ENCODE peak calls at places on chromosome 15, in four cellular contexts. One of them, this sample, is unnamed.

GRCh38 chr15:35170216-35170615 is 85.1 kb upstream of the NANOGP8 start:
- DNase-seq in T47D: no peak
- DNase-seq in stimulated activated CD4-positive, alpha-beta T cell treated with anti-CD3 and anti-CD28 coated beads, Interleukin-15, amount 100 ng/mL, for 1 hour: no peak
- DNase-seq in AML-193: no peak
- DNase-seq in this sample: peak

GRCh38 chr15:52529289-52529929 is 729 bp upstream of the MYO5A start:
- DNase-seq in T47D: no peak
- DNase-seq in stimulated activated CD4-positive, alpha-beta T cell treated with anti-CD3 and anti-CD28 coated beads, Interleukin-15, amount 100 ng/mL, for 1 hour: peak
- DNase-seq in AML-193: no peak
- DNase-seq in this sample: peak

GRCh38 chr15:77974098-77974414 is 103.5 kb downstream of the TBC1D2B start:
- DNase-seq in AML-193: no peak
- DNase-seq in T47D: no peak
- DNase-seq in stimulated activated CD4-positive, alpha-beta T cell treated with anti-CD3 and anti-CD28 coated beads, Interleukin-15, amount 100 ng/mL, for 1 hour: no peak
- DNase-seq in this sample: peak

GRCh38 chr15:40479024-40479423 is 8.2 kb downstream of the CHST14 start:
- DNase-seq in stimulated activated CD4-positive, alpha-beta T cell treated with anti-CD3 and anti-CD28 coated beads, Interleukin-15, amount 100 ng/mL, for 1 hour: no peak
- DNase-seq in T47D: no peak
- DNase-seq in AML-193: no peak
- DNase-seq in this sample: no peak

GRCh38 chr15:70703066-70703465 is 60.3 kb downstream of the UACA start:
- DNase-seq in T47D: no peak
- DNase-seq in stimulated activated CD4-positive, alpha-beta T cell treated with anti-CD3 and anti-CD28 coated beads, Interleukin-15, amount 100 ng/mL, for 1 hour: no peak
- DNase-seq in AML-193: no peak
- DNase-seq in this sample: no peak

GRCh38 chr15:70098461-70099166 is 897 bp upstream of the TLE3 start:
- DNase-seq in stimulated activated CD4-positive, alpha-beta T cell treated with anti-CD3 and anti-CD28 coated beads, Interleukin-15, amount 100 ng/mL, for 1 hour: no peak
- DNase-seq in T47D: peak
- DNase-seq in AML-193: no peak
- DNase-seq in this sample: peak

GRCh38 chr15:60219841-60220240 is 177.9 kb downstream of the ANXA2 start:
- DNase-seq in T47D: no peak
- DNase-seq in AML-193: no peak
- DNase-seq in stimulated activated CD4-positive, alpha-beta T cell treated with anti-CD3 and anti-CD28 coated beads, Interleukin-15, amount 100 ng/mL, for 1 hour: no peak
- DNase-seq in this sample: no peak

GRCh38 chr15:89408512-89409183 is 74.0 kb upstream of the POLG start:
- DNase-seq in stimulated activated CD4-positive, alpha-beta T cell treated with anti-CD3 and anti-CD28 coated beads, Interleukin-15, amount 100 ng/mL, for 1 hour: no peak
- DNase-seq in AML-193: no peak
- DNase-seq in T47D: no peak
- DNase-seq in this sample: peak

GRCh38 chr15:68113273-68113672 is 59.2 kb downstream of the PIAS1 start:
- DNase-seq in T47D: peak
- DNase-seq in AML-193: no peak
- DNase-seq in stimulated activated CD4-positive, alpha-beta T cell treated with anti-CD3 and anti-CD28 coated beads, Interleukin-15, amount 100 ng/mL, for 1 hour: no peak
- DNase-seq in this sample: peak

GRCh38 chr15:65306551-65306950 is 2.1 kb downstream of the RNU5B-1 start:
- DNase-seq in T47D: no peak
- DNase-seq in stimulated activated CD4-positive, alpha-beta T cell treated with anti-CD3 and anti-CD28 coated beads, Interleukin-15, amount 100 ng/mL, for 1 hour: no peak
- DNase-seq in AML-193: no peak
- DNase-seq in this sample: no peak

GRCh38 chr15:42060797-42061196 is 33.6 kb downstream of the PLA2G4D start:
- DNase-seq in stimulated activated CD4-positive, alpha-beta T cell treated with anti-CD3 and anti-CD28 coated beads, Interleukin-15, amount 100 ng/mL, for 1 hour: no peak
- DNase-seq in AML-193: no peak
- DNase-seq in T47D: peak
- DNase-seq in this sample: no peak

GRCh38 chr15:80418892-80419537 is 14.8 kb downstream of the ARNT2 start:
- DNase-seq in stimulated activated CD4-positive, alpha-beta T cell treated with anti-CD3 and anti-CD28 coated beads, Interleukin-15, amount 100 ng/mL, for 1 hour: no peak
- DNase-seq in AML-193: peak
- DNase-seq in T47D: peak
- DNase-seq in this sample: peak

GRCh38 chr15:66327736-66328135 is 28.7 kb downstream of the TIPIN start:
- DNase-seq in T47D: no peak
- DNase-seq in stimulated activated CD4-positive, alpha-beta T cell treated with anti-CD3 and anti-CD28 coated beads, Interleukin-15, amount 100 ng/mL, for 1 hour: no peak
- DNase-seq in AML-193: no peak
- DNase-seq in this sample: no peak

GRCh38 chr15:78938608-78939488 is 6.0 kb downstream of the CTSH start:
- DNase-seq in AML-193: peak
- DNase-seq in T47D: no peak
- DNase-seq in stimulated activated CD4-positive, alpha-beta T cell treated with anti-CD3 and anti-CD28 coated beads, Interleukin-15, amount 100 ng/mL, for 1 hour: no peak
- DNase-seq in this sample: no peak

GRCh38 chr15:70240082-70240481 is 142.4 kb upstream of the TLE3 start:
- DNase-seq in AML-193: no peak
- DNase-seq in stimulated activated CD4-positive, alpha-beta T cell treated with anti-CD3 and anti-CD28 coated beads, Interleukin-15, amount 100 ng/mL, for 1 hour: no peak
- DNase-seq in T47D: no peak
- DNase-seq in this sample: no peak

GRCh38 chr15:89817701-89818280 is 3.1 kb upstream of the ANPEP start:
- DNase-seq in stimulated activated CD4-positive, alpha-beta T cell treated with anti-CD3 and anti-CD28 coated beads, Interleukin-15, amount 100 ng/mL, for 1 hour: no peak
- DNase-seq in T47D: peak
- DNase-seq in AML-193: no peak
- DNase-seq in this sample: no peak

GRCh38 chr15:39171944-39172368 is 408.9 kb upstream of the THBS1 start:
- DNase-seq in T47D: peak
- DNase-seq in stimulated activated CD4-positive, alpha-beta T cell treated with anti-CD3 and anti-CD28 coated beads, Interleukin-15, amount 100 ng/mL, for 1 hour: no peak
- DNase-seq in AML-193: no peak
- DNase-seq in this sample: peak

GRCh38 chr15:32905481-32905880 is 187.7 kb downstream of the GREM1 start:
- DNase-seq in stimulated activated CD4-positive, alpha-beta T cell treated with anti-CD3 and anti-CD28 coated beads, Interleukin-15, amount 100 ng/mL, for 1 hour: no peak
- DNase-seq in AML-193: no peak
- DNase-seq in T47D: no peak
- DNase-seq in this sample: no peak

GRCh38 chr15:74768771-74769342 is 13.0 kb upstream of the CSK start:
- DNase-seq in stimulated activated CD4-positive, alpha-beta T cell treated with anti-CD3 and anti-CD28 coated beads, Interleukin-15, amount 100 ng/mL, for 1 hour: peak
- DNase-seq in AML-193: peak
- DNase-seq in T47D: peak
- DNase-seq in this sample: peak

GRCh38 chr15:63497642-63498100 is 6.7 kb upstream of the USP3 start:
- DNase-seq in stimulated activated CD4-positive, alpha-beta T cell treated with anti-CD3 and anti-CD28 coated beads, Interleukin-15, amount 100 ng/mL, for 1 hour: no peak
- DNase-seq in AML-193: peak
- DNase-seq in T47D: no peak
- DNase-seq in this sample: no peak

GRCh38 chr15:66138882-66139281 is 114.7 kb downstream of the MEGF11 start:
- DNase-seq in stimulated activated CD4-positive, alpha-beta T cell treated with anti-CD3 and anti-CD28 coated beads, Interleukin-15, amount 100 ng/mL, for 1 hour: no peak
- DNase-seq in T47D: no peak
- DNase-seq in AML-193: no peak
- DNase-seq in this sample: no peak

GRCh38 chr15:51869074-51869425 is 39.6 kb downstream of the TMOD3 start:
- DNase-seq in AML-193: no peak
- DNase-seq in T47D: no peak
- DNase-seq in stimulated activated CD4-positive, alpha-beta T cell treated with anti-CD3 and anti-CD28 coated beads, Interleukin-15, amount 100 ng/mL, for 1 hour: no peak
- DNase-seq in this sample: peak

GRCh38 chr15:64209680-64210334 is 47.0 kb upstream of the PPIB start:
- DNase-seq in stimulated activated CD4-positive, alpha-beta T cell treated with anti-CD3 and anti-CD28 coated beads, Interleukin-15, amount 100 ng/mL, for 1 hour: no peak
- DNase-seq in T47D: peak
- DNase-seq in AML-193: peak
- DNase-seq in this sample: peak

GRCh38 chr15:63463793-63464192 is 40.6 kb upstream of the USP3 start:
- DNase-seq in stimulated activated CD4-positive, alpha-beta T cell treated with anti-CD3 and anti-CD28 coated beads, Interleukin-15, amount 100 ng/mL, for 1 hour: no peak
- DNase-seq in T47D: no peak
- DNase-seq in AML-193: no peak
- DNase-seq in this sample: no peak

GRCh38 chr15:44736261-44736765 is at the start of gene TRIM69:
- DNase-seq in T47D: no peak
- DNase-seq in AML-193: no peak
- DNase-seq in stimulated activated CD4-positive, alpha-beta T cell treated with anti-CD3 and anti-CD28 coated beads, Interleukin-15, amount 100 ng/mL, for 1 hour: no peak
- DNase-seq in this sample: no peak

GRCh38 chr15:89680282-89680873 is 1.2 kb upstream of the PLIN1 start:
- DNase-seq in stimulated activated CD4-positive, alpha-beta T cell treated with anti-CD3 and anti-CD28 coated beads, Interleukin-15, amount 100 ng/mL, for 1 hour: no peak
- DNase-seq in T47D: peak
- DNase-seq in AML-193: no peak
- DNase-seq in this sample: peak

GRCh38 chr15:76065793-76066192 is 6.0 kb downstream of the TMEM266 start:
- DNase-seq in AML-193: no peak
- DNase-seq in T47D: no peak
- DNase-seq in stimulated activated CD4-positive, alpha-beta T cell treated with anti-CD3 and anti-CD28 coated beads, Interleukin-15, amount 100 ng/mL, for 1 hour: no peak
- DNase-seq in this sample: no peak

GRCh38 chr15:46329876-46330275 is 695.0 kb downstream of the SQOR start:
- DNase-seq in stimulated activated CD4-positive, alpha-beta T cell treated with anti-CD3 and anti-CD28 coated beads, Interleukin-15, amount 100 ng/mL, for 1 hour: no peak
- DNase-seq in T47D: no peak
- DNase-seq in AML-193: no peak
- DNase-seq in this sample: no peak

GRCh38 chr15:77118787-77119410 is 48.0 kb upstream of the TSPAN3 start:
- DNase-seq in T47D: peak
- DNase-seq in stimulated activated CD4-positive, alpha-beta T cell treated with anti-CD3 and anti-CD28 coated beads, Interleukin-15, amount 100 ng/mL, for 1 hour: no peak
- DNase-seq in AML-193: peak
- DNase-seq in this sample: peak

GRCh38 chr15:98668566-98669308 is 20.4 kb downstream of the IGF1R start:
- DNase-seq in T47D: no peak
- DNase-seq in AML-193: no peak
- DNase-seq in stimulated activated CD4-positive, alpha-beta T cell treated with anti-CD3 and anti-CD28 coated beads, Interleukin-15, amount 100 ng/mL, for 1 hour: peak
- DNase-seq in this sample: peak

GRCh38 chr15:66138096-66138783 is 115.3 kb downstream of the MEGF11 start:
- DNase-seq in AML-193: no peak
- DNase-seq in stimulated activated CD4-positive, alpha-beta T cell treated with anti-CD3 and anti-CD28 coated beads, Interleukin-15, amount 100 ng/mL, for 1 hour: no peak
- DNase-seq in T47D: no peak
- DNase-seq in this sample: no peak

GRCh38 chr15:60751985-60752952 is 273.3 kb upstream of the ICE2 start:
- DNase-seq in stimulated activated CD4-positive, alpha-beta T cell treated with anti-CD3 and anti-CD28 coated beads, Interleukin-15, amount 100 ng/mL, for 1 hour: no peak
- DNase-seq in T47D: peak
- DNase-seq in AML-193: no peak
- DNase-seq in this sample: peak

GRCh38 chr15:27743638-27744037 is 355.5 kb downstream of the OCA2 start:
- DNase-seq in stimulated activated CD4-positive, alpha-beta T cell treated with anti-CD3 and anti-CD28 coated beads, Interleukin-15, amount 100 ng/mL, for 1 hour: no peak
- DNase-seq in T47D: no peak
- DNase-seq in AML-193: no peak
- DNase-seq in this sample: no peak